ENCODE peak calls at places on chromosomes 7 and 10, in nine cellular contexts. One of them, this sample, is unnamed.

GRCh38 chr10:1297566-1298301 is 241.5 kb downstream of the WDR37 start:
- DNase-seq in heart left ventricle: no peak
- DNase-seq in ovary: peak
- DNase-seq in IMR-90: no peak
- DNase-seq in A549: no peak
- DNase-seq in transverse colon: no peak
- DNase-seq in sigmoid colon: no peak
- DNase-seq in uterus: no peak
- DNase-seq in body of pancreas: no peak
- DNase-seq in this sample: no peak

GRCh38 chr10:124020871-124021823 is 72.3 kb downstream of the CHST15 start:
- DNase-seq in transverse colon: no peak
- DNase-seq in sigmoid colon: no peak
- DNase-seq in body of pancreas: no peak
- DNase-seq in IMR-90: no peak
- DNase-seq in ovary: no peak
- DNase-seq in A549: no peak
- DNase-seq in uterus: no peak
- DNase-seq in heart left ventricle: no peak
- DNase-seq in this sample: no peak

GRCh38 chr7:21013765-21014502 is 227.2 kb upstream of the SP8 start:
- DNase-seq in IMR-90: no peak
- DNase-seq in A549: no peak
- DNase-seq in transverse colon: no peak
- DNase-seq in heart left ventricle: no peak
- DNase-seq in sigmoid colon: no peak
- DNase-seq in uterus: no peak
- DNase-seq in ovary: no peak
- DNase-seq in body of pancreas: no peak
- DNase-seq in this sample: no peak

GRCh38 chr10:7410306-7410799 is 481 bp downstream of the SFMBT2 start:
- DNase-seq in A549: no peak
- DNase-seq in IMR-90: peak
- DNase-seq in sigmoid colon: no peak
- DNase-seq in body of pancreas: peak
- DNase-seq in heart left ventricle: peak
- DNase-seq in ovary: peak
- DNase-seq in transverse colon: peak
- DNase-seq in uterus: peak
- DNase-seq in this sample: peak

GRCh38 chr10:115706482-115707076 is 566.4 kb downstream of the GFRA1 start:
- DNase-seq in ovary: no peak
- DNase-seq in uterus: no peak
- DNase-seq in body of pancreas: peak
- DNase-seq in A549: peak
- DNase-seq in sigmoid colon: no peak
- DNase-seq in IMR-90: peak
- DNase-seq in transverse colon: no peak
- DNase-seq in heart left ventricle: no peak
- DNase-seq in this sample: peak

GRCh38 chr7:99597762-99598501 is at the start of gene TMEM225B:
- DNase-seq in heart left ventricle: no peak
- DNase-seq in sigmoid colon: no peak
- DNase-seq in ovary: no peak
- DNase-seq in IMR-90: no peak
- DNase-seq in transverse colon: no peak
- DNase-seq in uterus: no peak
- DNase-seq in body of pancreas: no peak
- DNase-seq in A549: no peak
- DNase-seq in this sample: no peak

GRCh38 chr10:70557876-70558275 is 44.7 kb downstream of the PRF1 start:
- DNase-seq in uterus: no peak
- DNase-seq in transverse colon: no peak
- DNase-seq in A549: no peak
- DNase-seq in body of pancreas: no peak
- DNase-seq in ovary: no peak
- DNase-seq in heart left ventricle: no peak
- DNase-seq in sigmoid colon: peak
- DNase-seq in IMR-90: no peak
- DNase-seq in this sample: no peak

GRCh38 chr7:80014507-80014906 is 120.1 kb upstream of the GNAI1 start:
- DNase-seq in heart left ventricle: no peak
- DNase-seq in transverse colon: no peak
- DNase-seq in uterus: no peak
- DNase-seq in ovary: no peak
- DNase-seq in A549: no peak
- DNase-seq in body of pancreas: no peak
- DNase-seq in sigmoid colon: no peak
- DNase-seq in IMR-90: peak
- DNase-seq in this sample: no peak

DNA sequence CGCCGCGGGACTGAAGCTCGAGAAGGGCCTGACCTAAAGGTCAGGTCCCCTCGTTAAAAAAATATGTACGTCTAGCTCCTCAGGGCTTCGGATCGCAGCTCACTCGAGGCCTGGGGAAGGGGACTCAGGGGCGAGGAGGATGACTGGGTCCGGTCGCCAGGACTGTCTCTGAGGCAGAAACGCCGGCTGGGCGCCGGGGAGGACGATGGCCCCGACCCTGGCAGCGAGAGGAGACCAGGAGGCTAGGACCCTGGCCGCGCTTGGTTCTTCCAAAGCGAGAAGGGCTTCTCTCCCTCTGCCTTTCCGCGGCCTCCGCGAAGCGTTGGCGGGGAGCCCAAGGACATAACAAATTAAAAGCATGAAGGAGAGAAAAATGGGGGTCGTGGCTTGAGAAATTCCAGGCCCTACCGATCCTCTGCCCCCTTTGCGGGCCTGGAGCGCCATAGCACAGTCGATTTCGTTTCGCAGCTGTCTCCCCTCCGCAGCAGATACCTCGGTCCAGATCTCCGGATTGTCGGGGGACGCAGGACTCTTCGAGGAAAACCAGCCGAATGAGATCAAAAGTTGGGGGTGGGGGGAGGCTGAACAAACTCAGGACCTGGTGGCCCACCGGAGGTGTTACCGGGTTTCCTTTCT is 3.1 kb downstream of the NKX2-3 start:
- DNase-seq in sigmoid colon: peak
- DNase-seq in ovary: no peak
- DNase-seq in uterus: no peak
- DNase-seq in heart left ventricle: no peak
- DNase-seq in A549: no peak
- DNase-seq in body of pancreas: no peak
- DNase-seq in transverse colon: no peak
- DNase-seq in IMR-90: no peak
- DNase-seq in this sample: no peak
- H3K4me3 ChIP-seq in sigmoid colon: peak
- H3K4me3 ChIP-seq in ovary: peak
- H3K4me3 ChIP-seq in uterus: no peak
- H3K4me3 ChIP-seq in heart left ventricle: peak
- H3K4me3 ChIP-seq in A549: peak
- H3K4me3 ChIP-seq in body of pancreas: no peak
- H3K4me3 ChIP-seq in transverse colon: peak
- H3K4me3 ChIP-seq in IMR-90: no peak
- H3K4me3 ChIP-seq in this sample: no peak

DNA sequence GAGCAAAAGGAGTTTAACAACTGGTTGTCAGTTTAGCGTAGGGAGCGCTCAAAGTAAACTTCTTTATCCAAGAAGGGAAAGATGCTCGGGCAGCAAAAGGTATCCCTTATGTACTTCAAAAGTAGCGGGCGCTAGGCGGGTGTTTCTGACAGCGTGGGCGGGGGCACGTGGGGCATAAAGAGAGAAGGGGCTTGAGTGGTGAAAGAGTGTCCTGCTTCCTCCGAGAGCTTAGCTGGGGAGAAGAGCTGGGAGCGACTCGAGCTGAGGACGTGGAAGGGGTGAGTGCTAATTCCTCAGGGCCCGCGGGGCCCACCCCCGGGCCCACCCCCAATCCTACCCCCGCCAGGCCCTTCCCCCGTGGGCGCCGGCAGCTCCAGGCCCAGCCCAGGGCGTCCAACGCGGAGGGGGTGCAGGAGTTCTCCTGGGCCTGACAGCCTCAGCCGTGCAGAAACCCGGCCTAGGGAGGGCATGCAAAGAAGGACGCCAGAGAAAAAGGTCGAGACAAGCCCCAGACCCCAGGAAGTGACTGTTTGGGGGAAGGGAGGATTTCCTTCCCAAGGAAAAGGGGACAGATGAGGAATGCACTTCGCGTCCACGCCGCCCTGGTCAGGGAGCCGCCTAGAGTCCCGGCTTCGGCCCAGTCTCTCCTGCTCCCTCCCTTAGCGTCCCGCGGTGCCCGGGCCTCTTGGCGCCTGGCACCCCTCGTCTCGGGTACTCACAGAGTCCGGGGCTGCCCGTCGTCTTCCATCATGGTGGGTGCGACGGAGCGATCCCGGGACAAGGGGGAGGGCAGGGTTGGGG is 849 bp downstream of the TIAL1 start:
- DNase-seq in uterus: peak
- DNase-seq in IMR-90: peak
- DNase-seq in transverse colon: peak
- DNase-seq in heart left ventricle: peak
- DNase-seq in ovary: peak
- DNase-seq in body of pancreas: peak
- DNase-seq in sigmoid colon: peak
- DNase-seq in A549: peak
- DNase-seq in this sample: peak
- TF ChIP-seq POLR2A in uterus: no peak
- TF ChIP-seq POLR2A in IMR-90: peak
- TF ChIP-seq POLR2A in transverse colon: no peak
- TF ChIP-seq POLR2A in heart left ventricle: no peak
- TF ChIP-seq POLR2A in ovary: no peak
- TF ChIP-seq POLR2A in body of pancreas: no peak
- TF ChIP-seq POLR2A in sigmoid colon: no peak
- TF ChIP-seq POLR2A in A549: peak
- TF ChIP-seq POLR2A in this sample: no peak

GRCh38 chr7:153190452-153190851 is 430.9 kb downstream of the ACTR3B start:
- DNase-seq in IMR-90: no peak
- DNase-seq in transverse colon: no peak
- DNase-seq in sigmoid colon: no peak
- DNase-seq in A549: peak
- DNase-seq in body of pancreas: peak
- DNase-seq in ovary: no peak
- DNase-seq in uterus: no peak
- DNase-seq in heart left ventricle: no peak
- DNase-seq in this sample: no peak

GRCh38 chr7:153190986-153191385 is 431.4 kb downstream of the ACTR3B start:
- DNase-seq in uterus: no peak
- DNase-seq in sigmoid colon: no peak
- DNase-seq in transverse colon: no peak
- DNase-seq in ovary: no peak
- DNase-seq in A549: no peak
- DNase-seq in IMR-90: no peak
- DNase-seq in heart left ventricle: no peak
- DNase-seq in body of pancreas: no peak
- DNase-seq in this sample: no peak

GRCh38 chr7:153188630-153189029 is 429.1 kb downstream of the ACTR3B start:
- DNase-seq in uterus: no peak
- DNase-seq in IMR-90: no peak
- DNase-seq in body of pancreas: no peak
- DNase-seq in ovary: no peak
- DNase-seq in heart left ventricle: no peak
- DNase-seq in transverse colon: no peak
- DNase-seq in sigmoid colon: no peak
- DNase-seq in A549: no peak
- DNase-seq in this sample: no peak

GRCh38 chr7:153188161-153188560 is 428.6 kb downstream of the ACTR3B start:
- DNase-seq in ovary: no peak
- DNase-seq in uterus: no peak
- DNase-seq in transverse colon: no peak
- DNase-seq in sigmoid colon: no peak
- DNase-seq in IMR-90: no peak
- DNase-seq in A549: no peak
- DNase-seq in heart left ventricle: no peak
- DNase-seq in body of pancreas: no peak
- DNase-seq in this sample: no peak

DNA sequence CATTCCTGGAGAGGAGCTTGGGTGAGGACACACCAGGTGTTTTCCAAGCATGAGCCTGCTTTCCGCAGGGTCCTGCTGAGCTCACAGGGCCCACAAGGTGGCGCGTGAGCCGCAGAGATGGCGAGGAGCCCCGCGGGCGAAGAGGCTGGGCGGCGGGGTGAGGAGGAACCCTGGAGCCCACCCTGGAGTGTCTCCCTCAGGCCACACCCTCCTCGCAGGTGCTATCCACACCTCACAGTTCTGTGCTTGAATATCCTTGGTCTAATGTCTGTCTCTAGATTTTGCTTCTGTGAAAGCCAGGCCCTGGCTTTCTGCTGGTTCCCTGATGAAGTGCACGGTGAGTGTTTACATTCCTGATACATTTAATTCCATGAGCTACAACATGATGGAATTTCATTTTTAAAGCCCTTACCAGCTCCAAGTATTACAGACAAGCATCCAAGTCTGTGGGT is 433.6 kb downstream of the ACTR3B start:
- DNase-seq in body of pancreas: peak
- DNase-seq in uterus: peak
- DNase-seq in transverse colon: peak
- DNase-seq in heart left ventricle: no peak
- DNase-seq in ovary: no peak
- DNase-seq in sigmoid colon: peak
- DNase-seq in IMR-90: no peak
- DNase-seq in A549: peak
- DNase-seq in this sample: peak
- H3K4me3 ChIP-seq in body of pancreas: no peak
- H3K4me3 ChIP-seq in uterus: no peak
- H3K4me3 ChIP-seq in transverse colon: no peak
- H3K4me3 ChIP-seq in heart left ventricle: no peak
- H3K4me3 ChIP-seq in ovary: peak
- H3K4me3 ChIP-seq in sigmoid colon: peak
- H3K4me3 ChIP-seq in IMR-90: no peak
- H3K4me3 ChIP-seq in A549: no peak
- H3K4me3 ChIP-seq in this sample: no peak

DNA sequence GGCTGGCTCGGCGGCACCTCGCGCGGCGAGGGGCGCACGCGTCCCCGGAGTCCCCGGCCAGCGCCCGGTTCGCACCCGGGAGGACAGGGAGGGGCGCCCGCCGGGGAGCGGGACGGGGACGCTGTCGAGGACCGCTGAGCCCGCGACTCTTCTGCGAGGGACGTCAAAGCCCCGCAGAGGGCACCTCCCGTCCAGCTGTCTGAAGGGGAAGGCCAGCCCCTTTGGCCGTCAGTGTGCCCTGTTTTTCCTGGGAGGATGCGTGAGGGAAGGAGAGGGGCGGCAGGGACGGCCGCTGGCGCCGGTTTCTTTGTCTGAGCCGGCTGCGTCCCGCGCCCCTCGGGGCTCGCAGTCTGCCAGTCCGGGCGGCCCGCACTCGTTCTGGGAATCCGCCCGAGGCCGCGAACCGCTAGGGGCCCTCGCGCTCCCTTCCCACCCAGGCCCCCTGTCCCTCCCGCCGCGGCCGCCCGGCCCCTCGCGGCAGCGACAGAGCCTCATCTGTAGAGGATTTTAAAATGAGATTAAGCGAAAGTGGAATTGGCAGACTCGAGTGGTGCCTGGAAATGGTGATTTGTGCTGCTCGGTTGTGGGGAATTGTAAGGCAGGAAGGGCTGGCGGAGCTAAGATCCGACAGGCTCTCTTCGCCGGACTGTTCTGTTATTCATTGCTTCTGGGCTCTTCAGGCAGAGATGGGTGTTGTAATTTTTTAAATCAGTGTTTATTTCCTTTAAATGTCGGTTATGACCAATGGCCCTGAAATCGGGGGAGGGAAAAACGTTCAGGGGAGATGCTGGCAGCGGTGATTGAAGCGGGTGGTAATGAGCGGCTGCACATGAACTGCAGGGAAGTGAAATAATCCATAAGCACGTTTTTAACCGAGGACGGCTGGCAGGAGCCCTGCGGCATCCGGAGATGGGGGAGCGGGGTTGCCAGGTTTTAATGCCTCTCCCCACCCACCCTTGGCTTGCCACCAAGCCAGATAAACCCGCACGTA is 622 bp upstream of the RELN start:
- DNase-seq in uterus: no peak
- DNase-seq in ovary: no peak
- DNase-seq in IMR-90: peak
- DNase-seq in transverse colon: no peak
- DNase-seq in body of pancreas: no peak
- DNase-seq in sigmoid colon: no peak
- DNase-seq in A549: no peak
- DNase-seq in heart left ventricle: no peak
- DNase-seq in this sample: no peak
- TF ChIP-seq POLR2A in uterus: no peak
- TF ChIP-seq POLR2A in ovary: no peak
- TF ChIP-seq POLR2A in IMR-90: no peak
- TF ChIP-seq POLR2A in transverse colon: no peak
- TF ChIP-seq POLR2A in body of pancreas: no peak
- TF ChIP-seq POLR2A in sigmoid colon: no peak
- TF ChIP-seq POLR2A in A549: no peak
- TF ChIP-seq POLR2A in heart left ventricle: no peak
- TF ChIP-seq POLR2A in this sample: no peak

This sample was measured in adrenal gland.